ENCODE peak calls at places on chromosome 11, in nine cellular contexts. B, J, A, K, P, X, Y, O and M are unnamed samples.

GRCh38 chr11:70698871-70699270 is 300.5 kb downstream of the CTTN start:
- DNase-seq in B (no peak), J (no peak), A (no peak), K (no peak), P (no peak), X (no peak), Y (no peak), O (no peak), M (no peak)

GRCh38 chr11:100910808-100911207 is 218.8 kb downstream of the PGR start:
- DNase-seq in B (no peak), J (no peak), A (no peak), K (no peak), P (no peak), X (no peak), Y (no peak), O (no peak), M (no peak)

GRCh38 chr11:2312232-2313042 is 10.6 kb downstream of the TSPAN32 start:
- DNase-seq in B (no peak), J (no peak), A (peak), K (no peak), P (peak), X (no peak), Y (peak), O (no peak), M (peak)

GRCh38 chr11:36273110-36273509 is 16.1 kb downstream of the COMMD9 start:
- DNase-seq in B (no peak), J (no peak), A (no peak), K (no peak), P (no peak), X (no peak), Y (no peak), O (no peak), M (no peak)

GRCh38 chr11:112961146-112961668 is at the start of gene NCAM1:
- DNase-seq in B (no peak), J (peak), A (peak), K (peak), P (peak), X (peak), Y (peak), O (no peak), M (peak)

GRCh38 chr11:59285716-59286260 is 72.9 kb upstream of the OR5AN1 start:
- DNase-seq in B (no peak), J (no peak), A (no peak), K (no peak), P (no peak), X (no peak), Y (no peak), O (no peak), M (no peak)

GRCh38 chr11:35487532-35488078 is 37.8 kb downstream of the PAMR1 start:
- DNase-seq in B (no peak), J (no peak), A (no peak), K (peak), P (peak), X (peak), Y (peak), O (no peak), M (peak)

GRCh38 chr11:92276773-92277172 is 52.2 kb downstream of the FAT3 start:
- DNase-seq in B (no peak), J (no peak), A (no peak), K (no peak), P (no peak), X (no peak), Y (no peak), O (no peak), M (peak)

GRCh38 chr11:18384157-18384641 is 10.2 kb upstream of the LDHA start:
- DNase-seq in B (no peak), J (peak), A (peak), K (no peak), P (peak), X (no peak), Y (peak), O (no peak), M (peak)

GRCh38 chr11:20611892-20612291 is 12.5 kb downstream of the SLC6A5 start:
- DNase-seq in B (no peak), J (no peak), A (no peak), K (no peak), P (no peak), X (no peak), Y (peak), O (no peak), M (no peak)

GRCh38 chr11:95485115-95485900 is 254.3 kb upstream of the SESN3 start:
- DNase-seq in B (no peak), J (no peak), A (no peak), K (no peak), P (no peak), X (no peak), Y (peak), O (no peak), M (peak)

GRCh38 chr11:19651654-19652053 is 61.0 kb upstream of the NAV2 start:
- DNase-seq in B (no peak), J (no peak), A (no peak), K (no peak), P (peak), X (no peak), Y (no peak), O (no peak), M (no peak)

GRCh38 chr11:106986261-106986660 is 32.0 kb downstream of the GUCY1A2 start:
- DNase-seq in B (no peak), J (no peak), A (peak), K (no peak), P (no peak), X (no peak), Y (peak), O (no peak), M (peak)

GRCh38 chr11:34185926-34186841 is 80.8 kb downstream of the NAT10 start:
- DNase-seq in B (no peak), J (no peak), A (no peak), K (no peak), P (no peak), X (peak), Y (peak), O (no peak), M (no peak)

GRCh38 chr11:75219869-75220268 is 20.7 kb upstream of the TPBGL start:
- DNase-seq in B (no peak), J (no peak), A (no peak), K (no peak), P (no peak), X (no peak), Y (no peak), O (no peak), M (no peak)

GRCh38 chr11:69115586-69116560 is 39.9 kb upstream of the SMIM38 start:
- DNase-seq in B (no peak), J (peak), A (peak), K (no peak), P (peak), X (no peak), Y (no peak), O (no peak), M (no peak)

GRCh38 chr11:64231536-64231935 is 1.2 kb downstream of the DNAJC4 start:
- DNase-seq in B (no peak), J (no peak), A (no peak), K (no peak), P (no peak), X (no peak), Y (no peak), O (no peak), M (no peak)

GRCh38 chr11:61309739-61310138 is 14.6 kb upstream of the VWCE start:
- DNase-seq in B (no peak), J (no peak), A (no peak), K (no peak), P (no peak), X (no peak), Y (no peak), O (no peak), M (no peak)

GRCh38 chr11:426851-427250 is 12.1 kb upstream of the SIGIRR start:
- DNase-seq in B (no peak), J (no peak), A (peak), K (no peak), P (no peak), X (no peak), Y (no peak), O (no peak), M (no peak)

GRCh38 chr11:120268686-120269085 is 28.7 kb downstream of the POU2F3 start:
- DNase-seq in B (no peak), J (no peak), A (no peak), K (no peak), P (no peak), X (no peak), Y (no peak), O (no peak), M (no peak)

GRCh38 chr11:125326126-125326525 is 161.6 kb downstream of the PKNOX2 start:
- DNase-seq in B (no peak), J (no peak), A (no peak), K (no peak), P (no peak), X (no peak), Y (no peak), O (no peak), M (no peak)

GRCh38 chr11:15905334-15905733 is 451.0 kb downstream of the SOX6 start:
- DNase-seq in B (no peak), J (no peak), A (no peak), K (no peak), P (no peak), X (no peak), Y (no peak), O (no peak), M (no peak)

GRCh38 chr11:121207485-121208115 is 85.0 kb upstream of the SC5D start:
- DNase-seq in B (no peak), J (no peak), A (no peak), K (no peak), P (no peak), X (no peak), Y (peak), O (no peak), M (no peak)

GRCh38 chr11:3865388-3866193 is 10.1 kb downstream of the STIM1 start:
- DNase-seq in B (no peak), J (no peak), A (no peak), K (no peak), P (peak), X (no peak), Y (peak), O (no peak), M (peak)

GRCh38 chr11:122721964-122722266 is 66.4 kb downstream of the UBASH3B start:
- DNase-seq in B (no peak), J (no peak), A (no peak), K (no peak), P (peak), X (no peak), Y (peak), O (no peak), M (peak)

GRCh38 chr11:77117485-77117884 is 10.6 kb upstream of the MYO7A start:
- DNase-seq in B (no peak), J (no peak), A (no peak), K (peak), P (no peak), X (no peak), Y (no peak), O (no peak), M (no peak)

GRCh38 chr11:71580057-71581003 is 2.3 kb downstream of the KRTAP5-11 start:
- DNase-seq in B (peak), J (peak), A (peak), K (peak), P (peak), X (peak), Y (peak), O (no peak), M (peak)

GRCh38 chr11:18322818-18323570 is 627 bp downstream of the GTF2H1 start:
- DNase-seq in B (no peak), J (no peak), A (no peak), K (no peak), P (no peak), X (no peak), Y (no peak), O (no peak), M (no peak)